ENCODE peak calls at places on chromosomes 11 and 22, in four cellular contexts. E is right lobe of liver, H is hepatocyte, V is H1. Z is an unnamed sample.

GRCh38 chr11:67290801-67291200 is 1.7 kb downstream of the ANKRD13D start:
- DNase-seq in E (peak; percentile 21), H (no peak), V (no peak), Z (no peak)

GRCh38 chr11:45816614-45817013 is 11.7 kb downstream of the SLC35C1 start:
- DNase-seq in E (peak; percentile 39), H (no peak), V (peak; percentile 66), Z (no peak)

GRCh38 chr22:24129980-24130379 is 51.3 kb upstream of the SUSD2 start:
- DNase-seq in E (no peak), H (no peak), V (no peak), Z (no peak)

GRCh38 chr11:70828498-70829159 is 423.7 kb downstream of the SHANK2 start:
- DNase-seq in E (no peak), H (no peak), V (no peak), Z (no peak)

GRCh38 chr22:37510046-37510445 is 9.2 kb downstream of the CARD10 start:
- DNase-seq in E (peak; percentile 22), H (no peak), V (no peak), Z (no peak)

GRCh38 chr11:68927280-68928107 is 23.8 kb downstream of the IGHMBP2 start:
- DNase-seq in E (no peak), H (no peak), V (no peak), Z (no peak)

GRCh38 chr11:1928038-1928890 is 8.8 kb downstream of the TNNT3 start:
- DNase-seq in E (peak; percentile 7), H (no peak), V (no peak), Z (no peak)

GRCh38 chr11:62324738-62325556 is 12.3 kb upstream of the ASRGL1 start:
- DNase-seq in E (peak; percentile 39), H (peak; percentile 50), V (peak; percentile 91), Z (no peak)

GRCh38 chr11:33690290-33691050 is 10.2 kb downstream of the C11orf91 start:
- DNase-seq in E (peak; percentile 54), H (peak; percentile 52), V (no peak), Z (peak; percentile 95)

GRCh38 chr11:61067782-61068181 is 34.5 kb upstream of the CD5 start:
- DNase-seq in E (no peak), H (no peak), V (no peak), Z (no peak)

GRCh38 chr11:19370100-19370861 is 129.5 kb upstream of the E2F8 start:
- DNase-seq in E (no peak), H (no peak), V (no peak), Z (peak; percentile 90)

GRCh38 chr11:19451609-19452008 is 210.9 kb upstream of the E2F8 start:
- DNase-seq in E (no peak), H (no peak), V (no peak), Z (peak; percentile 26)

GRCh38 chr22:24060375-24060788 is 49.3 kb downstream of the CABIN1 start:
- DNase-seq in E (no peak), H (no peak), V (no peak), Z (peak; percentile 69)

GRCh38 chr11:79084382-79084781 is 356.4 kb downstream of the TENM4 start:
- DNase-seq in E (no peak), H (no peak), V (no peak), Z (no peak)

GRCh38 chr22:19224557-19224956 is 46.0 kb upstream of the SLC25A1 start:
- DNase-seq in E (no peak), H (no peak), V (no peak), Z (no peak)

GRCh38 chr11:17468094-17468493 is 8.6 kb downstream of the ABCC8 start:
- DNase-seq in E (no peak), H (no peak), V (no peak), Z (no peak)

GRCh38 chr11:120184946-120185677 is 25.7 kb upstream of the OAF start:
- DNase-seq in E (peak; percentile 87), H (peak; percentile 85), V (peak; percentile 41), Z (peak; percentile 85)

GRCh38 chr11:68050371-68050841 is 11.6 kb downstream of the TCIRG1 start:
- DNase-seq in E (no peak), H (no peak), V (peak; percentile 53), Z (no peak)

GRCh38 chr11:44938066-44938691 is 12.5 kb downstream of the TP53I11 start:
- DNase-seq in E (no peak), H (no peak), V (no peak), Z (no peak)

GRCh38 chr11:76604652-76605241 is 65.8 kb downstream of the LRRC32 start:
- DNase-seq in E (peak; percentile 68), H (no peak), V (no peak), Z (no peak)

GRCh38 chr11:108278954-108279353 is 56.1 kb downstream of the ATM start:
- DNase-seq in E (no peak), H (no peak), V (no peak), Z (no peak)

GRCh38 chr11:74842967-74843366 is 94.3 kb downstream of the RNF169 start:
- DNase-seq in E (no peak), H (no peak), V (peak; percentile 54), Z (no peak)

GRCh38 chr11:6568191-6568918 is 35.1 kb downstream of the RRP8 start:
- DNase-seq in E (peak; percentile 63), H (peak; percentile 65), V (peak; percentile 65), Z (no peak)

GRCh38 chr11:116885951-116886629 is 48.7 kb upstream of the APOA1 start:
- DNase-seq in E (no peak), H (no peak), V (no peak), Z (no peak)

GRCh38 chr11:61021661-61022212 is 50.3 kb downstream of the CD6 start:
- DNase-seq in E (peak; percentile 40), H (peak; percentile 56), V (peak; percentile 89), Z (no peak)

GRCh38 chr11:22041039-22041438 is 151.8 kb upstream of the ANO5 start:
- DNase-seq in E (no peak), H (no peak), V (no peak), Z (no peak)

GRCh38 chr22:48574776-48575566 is 1252.7 kb downstream of the BRD1 start:
- DNase-seq in E (no peak), H (peak; percentile 89), V (peak; percentile 85), Z (no peak)
- TF ChIP-seq CTCF in E (no peak), H (peak; percentile 61), V (peak; percentile 99), Z (no peak)

DNA sequence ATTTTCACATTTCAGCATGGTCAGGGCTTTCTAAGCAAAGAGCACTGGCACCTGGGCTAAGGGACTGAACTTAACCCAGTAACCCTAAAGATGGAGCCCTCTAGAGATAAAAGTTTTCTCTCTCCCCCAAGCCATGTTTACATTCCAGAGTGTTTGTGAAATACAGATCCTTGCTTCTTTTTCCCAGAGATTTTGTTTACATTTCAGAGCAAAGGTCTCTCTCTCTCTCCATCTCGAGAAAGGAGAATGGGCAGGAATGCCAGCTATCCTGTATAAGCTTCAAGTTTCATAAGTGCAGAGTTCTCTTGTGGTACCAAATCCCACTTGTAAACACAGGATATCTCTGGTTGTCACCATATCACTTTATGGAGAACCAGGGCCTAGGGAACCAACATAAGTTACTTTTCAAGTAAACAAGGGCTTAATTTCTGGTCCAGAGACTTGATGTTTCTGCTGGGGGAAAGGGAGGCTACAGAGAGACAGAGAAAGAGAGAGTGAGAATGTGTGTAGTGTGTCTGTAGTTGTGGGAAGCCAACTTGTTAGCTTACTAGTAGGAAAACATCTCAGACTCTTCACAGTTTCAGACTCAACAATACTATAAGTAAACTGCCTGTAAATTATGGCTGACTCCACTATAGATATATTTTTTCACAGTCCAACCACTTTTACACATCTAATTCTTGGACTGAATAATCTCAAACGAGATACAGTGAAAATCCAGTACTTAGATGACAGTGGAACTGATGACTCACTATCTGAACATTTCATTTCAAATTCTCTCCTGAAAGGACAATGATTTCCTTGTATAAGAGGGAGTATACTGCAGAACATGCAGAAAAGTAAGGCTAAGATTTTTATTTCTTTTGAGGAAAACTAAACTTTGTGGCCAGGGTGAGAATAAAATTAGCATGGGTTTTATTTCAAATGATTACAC is 76.2 kb downstream of the ARHGAP32 start:
- DNase-seq in E (no peak), H (peak; percentile 23), V (no peak), Z (no peak)
- H3K4me1 ChIP-seq in E (no peaks in the 10 kb centered on the region), H (peaks cover 17% of the 10 kb centered on the region), V (no peaks in the 10 kb centered on the region), Z (no peaks in the 10 kb centered on the region)

DNA sequence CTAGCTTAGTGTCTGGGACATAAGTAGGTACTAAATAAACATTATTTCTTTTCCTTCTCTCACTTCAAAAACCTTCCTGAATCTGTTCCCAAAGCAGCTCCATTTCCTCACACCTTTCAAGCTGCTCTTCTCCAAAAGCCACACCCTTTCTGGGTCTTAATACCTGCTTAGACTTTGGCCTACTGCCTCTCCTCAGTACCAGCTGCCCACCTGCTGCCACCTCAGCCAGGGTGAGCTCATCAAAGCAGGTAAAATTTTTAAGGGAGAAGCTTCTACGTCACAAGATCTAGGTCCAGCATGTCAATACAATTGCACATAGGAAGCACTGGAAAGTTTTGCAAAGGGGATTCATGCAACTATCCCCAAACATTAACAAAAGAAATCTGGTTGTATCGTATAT is 108.4 kb downstream of the RPL27A start:
- DNase-seq in E (no peak), H (no peak), V (no peak), Z (no peak)
- H3K27ac ChIP-seq in E (no peak overlapping the region), H (no peak overlapping the region), V (no peak overlapping the region), Z (no peak overlapping the region)

GRCh38 chr11:577611-577894 is 1.3 kb downstream of the PHRF1 start:
- DNase-seq in E (no peak), H (no peak), V (no peak), Z (no peak)

GRCh38 chr11:576791-577610 is 731 bp downstream of the PHRF1 start:
- DNase-seq in E (peak; percentile 39), H (no peak), V (no peak), Z (no peak)

GRCh38 chr11:575324-575995 is 810 bp upstream of the PHRF1 start:
- DNase-seq in E (no peak), H (no peak), V (peak; percentile 63), Z (peak; percentile 62)

GRCh38 chr11:574632-575323 is 1.5 kb upstream of the PHRF1 start:
- DNase-seq in E (no peak), H (no peak), V (no peak), Z (no peak)

DNA sequence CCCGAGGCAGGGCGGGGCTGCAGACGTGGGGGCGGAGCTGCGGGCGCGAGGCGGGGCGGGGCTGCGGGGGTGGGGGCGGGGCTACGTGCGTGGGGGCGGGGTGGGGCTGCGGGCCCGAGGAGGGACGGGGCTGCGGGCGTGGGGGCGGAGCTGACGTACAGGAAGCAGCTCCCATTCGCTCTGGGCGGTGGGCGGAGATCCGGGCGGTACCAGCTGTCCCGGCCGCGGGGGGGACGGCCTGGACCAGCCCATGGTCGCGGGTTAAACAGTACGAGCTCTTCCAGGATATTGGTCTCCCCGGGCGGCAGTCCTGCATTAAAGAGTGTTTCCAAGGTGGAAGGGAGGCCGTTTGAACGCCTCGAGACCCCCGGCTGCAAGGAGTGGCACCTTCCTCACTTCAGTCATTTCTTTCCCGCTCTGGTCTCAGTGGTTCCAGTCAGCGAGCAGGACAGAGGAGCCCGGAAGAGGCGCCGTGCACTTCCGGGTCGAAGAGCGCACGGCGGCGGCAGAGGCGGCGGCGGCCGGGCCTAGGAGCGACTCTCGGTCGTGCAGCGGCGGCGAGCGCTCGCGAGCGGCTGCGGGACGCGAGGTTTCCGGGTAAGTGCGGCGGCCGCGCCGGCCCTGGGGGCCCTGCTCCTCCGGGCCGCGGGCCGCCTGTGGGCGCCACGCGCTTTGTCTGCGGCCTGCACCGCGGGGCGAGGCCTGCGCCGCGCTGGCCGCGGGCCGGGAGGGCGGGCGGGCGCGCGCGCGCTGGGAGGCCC is at the start of gene PHRF1:
- DNase-seq in E (peak; percentile 98), H (peak; percentile 98), V (peak; percentile 96), Z (peak; percentile 94)
- TF ChIP-seq CTCF in E (no peak), H (no peak), V (no peak), Z (no peak)

Z was measured in right atrium auricular region.